ENCODE peak calls at places on chromosomes 1 and 21, in five cellular contexts. B, P, L, O and E are unnamed samples.

GRCh38 chr1:94022471-94023189 is 98.3 kb downstream of the ABCA4 start:
- DNase-seq in L (peak), B (no peak), O (no peak), P (peak), E (no peak)

GRCh38 chr1:60813051-60813450 is 269.3 kb upstream of the NFIA start:
- DNase-seq in P (no peak), L (peak), B (no peak), O (no peak), E (peak)

GRCh38 chr1:93723101-93723500 is 41.5 kb upstream of the BCAR3 start:
- DNase-seq in P (peak), O (no peak), L (no peak), B (no peak), E (no peak)

GRCh38 chr21:18522181-18522771 is 118.7 kb upstream of the TMPRSS15 start:
- DNase-seq in B (no peak), O (no peak), P (no peak), L (peak), E (no peak)

GRCh38 chr1:234851450-234852438 is 241.8 kb upstream of the IRF2BP2 start:
- DNase-seq in L (peak), B (no peak), O (no peak), P (peak), E (no peak)

GRCh38 chr1:29122662-29122986 is 1.1 kb downstream of the TMEM200B start:
- DNase-seq in B (peak), L (peak), O (no peak), P (peak), E (no peak)

GRCh38 chr1:45925728-45926287 is 122.4 kb downstream of the MAST2 start:
- DNase-seq in O (no peak), L (no peak), P (no peak), B (no peak), E (no peak)

GRCh38 chr1:19405761-19406481 is 79.4 kb downstream of the CAPZB start:
- DNase-seq in B (no peak), O (peak), L (no peak), P (no peak), E (peak)

GRCh38 chr1:53725238-53725689 is 13.7 kb downstream of the GLIS1 start:
- DNase-seq in B (no peak), L (no peak), P (no peak), O (no peak), E (no peak)

GRCh38 chr1:40786171-40786994 is 2.8 kb downstream of the KCNQ4 start:
- DNase-seq in P (no peak), L (no peak), B (no peak), O (no peak), E (no peak)

GRCh38 chr1:95982706-95983105 is 738.9 kb upstream of the PTBP2 start:
- DNase-seq in P (no peak), B (no peak), L (no peak), O (no peak), E (no peak)

GRCh38 chr1:11138952-11139351 is 39.3 kb upstream of the EXOSC10 start:
- DNase-seq in O (no peak), B (no peak), P (no peak), L (peak), E (no peak)

GRCh38 chr1:44220001-44220751 is 6.9 kb downstream of the DMAP1 start:
- DNase-seq in B (no peak), P (no peak), L (no peak), O (no peak), E (no peak)

GRCh38 chr1:157199421-157199755 is 61.2 kb upstream of the ETV3 start:
- DNase-seq in B (no peak), P (no peak), L (peak), O (no peak), E (no peak)

GRCh38 chr1:104467590-104467989 is 717.9 kb downstream of the AMY1C start:
- DNase-seq in L (no peak), P (no peak), B (no peak), O (no peak), E (no peak)

GRCh38 chr1:79353224-79353623 is 346.7 kb upstream of the ADGRL4 start:
- DNase-seq in P (no peak), L (peak), B (no peak), O (no peak), E (peak)

GRCh38 chr1:86339421-86339820 is 56.7 kb downstream of the ODF2L start:
- DNase-seq in P (peak), L (peak), O (no peak), B (no peak), E (no peak)

DNA sequence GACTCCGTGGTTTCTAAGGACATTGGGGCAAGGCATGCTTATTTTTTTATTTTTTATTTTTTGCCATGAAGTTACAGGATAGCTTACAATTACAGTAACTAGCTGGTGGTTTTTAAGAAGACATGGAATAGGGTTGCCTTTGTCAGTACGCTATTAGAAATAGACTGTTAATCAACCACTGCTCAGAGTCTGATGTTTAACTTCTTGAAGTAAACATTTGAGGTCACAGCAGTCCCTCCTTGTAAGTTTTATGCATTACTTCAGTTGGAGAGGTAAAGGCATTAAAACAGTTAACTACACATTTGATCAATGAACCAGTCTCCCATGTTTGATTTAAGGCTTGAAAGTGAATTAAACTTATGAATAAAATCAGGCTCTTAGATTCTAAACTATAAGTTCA is 19.3 kb upstream of the SHCBP1L start:
- DNase-seq in B (no peak), L (no peak), P (no peak), O (no peak), E (no peak)
- TF ChIP-seq CTCF in B (no peak), L (no peak), P (no peak), O (no peak), E (no peak)

DNA sequence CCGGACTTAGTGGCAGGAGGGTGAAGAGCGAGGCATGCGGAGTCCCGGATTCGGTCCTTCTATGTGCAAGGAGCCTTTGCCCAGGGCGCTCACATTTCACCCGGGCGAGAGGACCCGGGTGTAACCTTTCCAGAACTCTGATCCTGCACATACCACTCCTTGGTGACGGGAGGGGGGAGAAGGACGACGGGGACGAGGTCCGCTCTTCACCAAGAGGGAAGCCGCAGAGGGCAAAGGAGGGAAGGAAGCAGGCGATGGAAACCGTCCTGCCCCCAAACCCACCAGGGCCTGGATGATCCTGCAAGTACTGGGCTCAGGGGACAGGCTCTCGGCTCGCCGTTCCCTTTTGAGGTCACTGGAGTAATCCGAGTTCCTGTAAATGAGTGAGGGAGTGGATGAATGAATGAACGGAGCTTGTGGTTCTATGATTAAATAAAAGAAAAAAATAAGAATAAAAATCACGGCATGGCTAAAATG is 993 bp downstream of the SYPL2 start:
- DNase-seq in O (no peak), L (no peak), B (no peak), P (peak), E (no peak)
- H3K4me3 ChIP-seq in O (peak), L (no peak), B (peak), P (peak), E (no peak)

DNA sequence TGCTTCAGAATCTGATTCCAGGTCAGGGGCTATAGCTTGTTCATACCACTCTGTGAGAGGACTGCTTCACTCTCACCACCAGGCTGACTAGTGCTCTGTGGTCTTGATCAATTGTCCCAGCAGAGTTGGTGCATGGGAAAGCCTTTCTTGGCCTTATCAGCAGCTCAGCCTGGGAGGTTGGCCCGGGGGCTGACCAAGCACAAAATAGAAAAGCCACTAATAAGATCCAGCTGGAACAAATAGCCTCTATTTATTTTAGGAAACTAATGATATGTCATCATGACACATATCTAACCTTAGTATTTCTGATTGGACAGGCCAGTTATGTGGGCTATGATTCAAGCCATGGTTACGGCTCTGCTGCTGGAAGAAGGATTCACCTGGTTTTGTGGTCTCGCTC is 134.2 kb downstream of the GDAP2 start:
- DNase-seq in L (peak), O (no peak), B (no peak), P (peak), E (peak)
- TF ChIP-seq CTCF in L (peak), O (no peak), B (no peak), P (no peak), E (peak)

GRCh38 chr1:207748737-207749528 is 2.9 kb upstream of the CD46 start:
- DNase-seq in O (no peak), B (no peak), P (no peak), L (no peak), E (no peak)
- H3K4me3 ChIP-seq in O (no peak), B (no peak), P (no peak), L (no peak), E (no peak)

DNA sequence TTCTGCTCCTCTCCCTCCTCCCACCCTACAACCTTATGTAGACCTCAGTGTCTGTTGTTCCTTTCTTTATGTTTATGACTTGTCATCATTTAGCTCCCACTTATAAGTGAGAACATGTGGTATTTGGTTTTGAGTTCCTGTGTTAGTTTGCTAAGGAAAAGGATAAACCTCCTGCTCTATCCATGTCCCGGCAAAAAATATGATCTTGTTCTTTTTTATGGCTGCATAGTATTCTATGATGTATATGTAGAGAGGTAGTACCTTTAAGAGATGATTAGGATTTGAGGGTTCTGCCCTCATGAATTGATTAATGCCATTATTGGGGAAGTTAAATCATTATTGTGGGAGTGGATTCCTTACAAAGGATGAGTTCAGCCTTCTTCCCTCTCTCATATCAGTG is 41.8 kb downstream of the LRIF1 start:
- DNase-seq in P (no peak), O (no peak), B (no peak), L (no peak), E (no peak)
- TF ChIP-seq CTCF in P (no peak), O (no peak), B (no peak), L (no peak), E (no peak)

DNA sequence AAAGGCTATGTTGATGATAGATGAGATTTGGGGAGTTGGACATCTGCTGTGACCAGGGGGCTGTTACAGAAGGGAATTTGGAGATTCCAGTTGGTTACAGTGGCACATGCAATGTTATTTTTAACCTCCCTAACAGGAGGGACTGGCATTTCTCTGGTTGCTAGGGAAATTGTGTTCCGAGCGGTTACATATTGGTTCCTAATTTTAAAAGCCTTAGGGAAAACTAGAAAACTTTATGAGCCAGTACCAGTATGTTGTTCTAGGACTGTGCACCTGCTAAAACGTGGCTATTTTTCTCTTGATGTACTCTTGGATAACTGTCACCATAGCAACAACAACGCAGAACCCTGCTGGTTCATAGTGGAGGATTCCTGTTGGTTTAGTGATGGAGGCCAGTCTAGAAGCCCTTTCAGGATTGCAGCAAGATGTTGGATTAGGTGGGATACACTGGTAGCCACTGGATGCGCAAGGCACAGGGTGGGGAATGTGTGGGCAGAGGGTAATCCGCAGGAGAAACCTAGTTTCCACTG is 69.0 kb upstream of the PGBD5 start:
- DNase-seq in P (no peak), O (no peak), B (no peak), L (no peak), E (no peak)
- H3K4me3 ChIP-seq in P (no peak), O (no peak), B (no peak), L (no peak), E (no peak)

DNA sequence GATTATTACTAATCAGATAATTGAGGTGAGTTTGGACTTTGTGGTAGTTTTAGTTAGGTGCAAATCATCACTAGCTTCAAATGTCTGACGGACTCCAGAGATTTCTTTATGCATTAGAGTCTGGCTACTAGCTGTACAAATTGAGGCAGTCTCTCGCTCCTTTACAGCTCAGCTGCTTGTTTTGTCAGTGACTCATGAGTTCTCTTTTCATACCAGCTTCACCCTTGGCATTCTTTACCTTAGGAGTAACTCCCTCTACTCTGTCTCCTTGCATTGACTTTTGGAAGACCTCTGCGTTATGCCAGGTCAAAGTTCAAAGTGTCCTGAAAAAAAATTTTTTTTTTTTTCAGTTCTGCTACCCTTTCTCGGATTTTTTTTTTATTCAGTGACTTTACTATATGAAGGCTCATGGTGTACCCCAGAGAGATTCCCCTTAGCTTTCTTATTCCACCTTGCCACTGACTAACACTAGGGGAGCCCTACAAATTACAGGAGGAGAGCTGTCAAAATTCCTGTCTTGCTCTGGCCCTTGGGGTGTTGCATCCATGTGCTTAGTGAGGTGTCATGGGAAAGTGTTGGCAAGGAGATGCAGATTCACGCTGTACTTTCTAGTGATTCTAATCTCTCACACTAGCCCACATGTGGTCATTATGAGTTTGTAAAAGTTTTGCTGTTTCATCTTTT is 576.6 kb downstream of the ADGRL2 start:
- DNase-seq in O (no peak), L (peak), B (no peak), P (no peak), E (no peak)
- TF ChIP-seq CTCF in O (no peak), L (peak), B (no peak), P (no peak), E (no peak)

DNA sequence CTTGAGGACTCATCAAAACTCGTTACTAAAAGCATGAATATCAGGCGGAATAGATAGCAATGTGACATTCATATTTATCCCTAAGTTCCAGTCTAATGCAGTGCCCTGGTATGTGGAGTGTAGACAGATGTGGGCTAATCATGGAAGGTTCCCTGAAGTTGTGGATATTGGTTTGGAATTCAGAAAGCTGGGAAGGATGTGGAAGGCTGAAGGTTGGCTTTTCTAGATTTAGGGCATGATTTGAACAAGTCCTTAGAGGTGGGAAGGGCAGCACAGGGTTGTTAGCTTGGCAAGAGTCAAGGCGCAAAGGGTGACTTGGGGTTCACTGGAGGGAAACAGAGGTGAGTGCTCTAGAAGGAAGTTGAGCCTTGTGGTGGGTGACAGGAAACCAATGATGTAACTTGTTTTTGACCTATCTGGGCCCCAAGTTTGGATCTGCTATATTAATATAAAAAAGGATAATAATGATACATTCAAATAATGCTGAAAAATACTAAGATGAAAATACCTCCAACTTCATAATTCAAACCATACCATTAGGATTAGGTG is 21.9 kb downstream of the LGALS8 start:
- DNase-seq in O (no peak), P (no peak), B (no peak), L (no peak), E (no peak)
- H3K4me3 ChIP-seq in O (no peak), P (no peak), B (no peak), L (no peak), E (no peak)

DNA sequence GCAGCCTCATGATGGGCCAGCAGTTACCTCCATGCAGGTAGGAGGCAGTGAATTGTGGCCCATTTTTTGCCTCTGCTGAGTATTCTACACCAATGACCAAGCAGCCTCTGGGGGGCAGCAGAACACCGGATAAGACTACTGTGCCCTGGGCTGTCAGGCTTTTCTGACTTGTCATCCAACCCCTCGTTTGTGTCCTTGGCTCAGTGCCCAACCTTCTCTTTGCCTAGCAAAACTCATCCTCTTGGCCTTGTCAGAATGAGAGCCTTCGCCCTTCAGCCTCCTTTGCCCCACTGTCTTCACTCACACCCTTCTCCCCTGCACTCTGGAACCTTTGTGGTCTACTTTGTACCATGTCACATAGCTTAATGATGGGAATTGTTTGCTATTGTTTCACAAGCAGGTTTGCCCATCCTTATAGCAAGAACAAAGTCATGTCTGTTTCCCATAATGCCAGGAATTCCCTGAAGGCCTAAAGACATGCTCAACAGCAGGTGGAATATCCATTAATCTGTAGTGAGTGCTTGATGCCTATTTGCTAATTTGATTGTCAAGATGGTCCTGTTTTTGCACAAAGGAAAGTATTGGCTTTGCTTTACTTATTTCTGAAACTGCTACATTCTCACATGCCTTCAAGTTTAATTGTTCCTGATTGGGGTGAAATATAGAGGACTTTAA is 255.9 kb downstream of the HHAT start:
- DNase-seq in B (peak), P (peak), L (peak), O (peak), E (peak)
- TF ChIP-seq CTCF in B (peak), P (peak), L (peak), O (peak), E (peak)